ENCODE peak calls at places on chromosomes 12 and 14, in four cellular contexts. B is HCT116, L is K562, H is HepG2. R is an unnamed sample.
A peak's percentile ranks its signal among the peaks of the same experiment; 100 is the strongest.

GRCh38 chr14:53004976-53005375 is 54.1 kb upstream of the FERMT2 start:
- DNase-seq in B (no peak), L (no peak), H (no peak), R (no peak)

GRCh38 chr14:38211258-38211735 is 3.6 kb downstream of the SSTR1 start:
- DNase-seq in B (no peak), L (no peak), H (no peak), R (no peak)

GRCh38 chr14:33347816-33348215 is 409.1 kb downstream of the NPAS3 start:
- DNase-seq in B (no peak), L (no peak), H (no peak), R (no peak)

GRCh38 chr14:95514131-95515079 is 2.0 kb downstream of the SYNE3 start:
- DNase-seq in B (no peak), L (no peak), H (no peak), R (no peak)

GRCh38 chr12:48175613-48176416 is 7.6 kb upstream of the CCDC184 start:
- DNase-seq in B (no peak), L (peak; percentile 39), H (no peak), R (no peak)

GRCh38 chr12:48000878-48001321 is 3.4 kb downstream of the COL2A1 start:
- DNase-seq in B (peak; percentile 1), L (no peak), H (no peak), R (no peak)

GRCh38 chr12:77087427-77087826 is 22.1 kb upstream of the E2F7 start:
- DNase-seq in B (no peak), L (no peak), H (no peak), R (no peak)

GRCh38 chr14:54698501-54698900 is 131.6 kb downstream of the SAMD4A start:
- DNase-seq in B (no peak), L (no peak), H (no peak), R (no peak)

GRCh38 chr12:807041-807717 is 54.8 kb downstream of the WNK1 start:
- DNase-seq in B (no peak), L (no peak), H (no peak), R (no peak)

GRCh38 chr12:62426095-62426488 is 40.5 kb upstream of the MON2 start:
- DNase-seq in B (no peak), L (no peak), H (no peak), R (no peak)

GRCh38 chr12:76740501-76740900 is 23.4 kb upstream of the ZDHHC17 start:
- DNase-seq in B (no peak), L (no peak), H (no peak), R (no peak)

GRCh38 chr12:131024721-131025120 is 71.0 kb downstream of the ADGRD1 start:
- DNase-seq in B (no peak), L (no peak), H (no peak), R (no peak)

GRCh38 chr12:93802293-93802692 is 125.1 kb downstream of the CRADD start:
- DNase-seq in B (no peak), L (no peak), H (no peak), R (no peak)

GRCh38 chr12:94208433-94208921 is 60.1 kb downstream of the PLXNC1 start:
- DNase-seq in B (no peak), L (peak; percentile 16), H (no peak), R (no peak)

GRCh38 chr12:4287325-4288290 is 14.0 kb downstream of the CCND2 start:
- DNase-seq in B (no peak), L (no peak), H (no peak), R (no peak)
- H3K27me3 ChIP-seq in B (no peaks in the 10 kb centered on the region), L (no peaks in the 10 kb centered on the region), H (peaks cover 3% of the 10 kb centered on the region), R (no peaks in the 10 kb centered on the region)

GRCh38 chr14:24271834-24272263 is 452 bp upstream of the RABGGTA start:
- DNase-seq in B (no peak), L (no peak), H (no peak), R (no peak)

GRCh38 chr14:24272442-24272841 is 1.0 kb upstream of the RABGGTA start:
- DNase-seq in B (no peak), L (no peak), H (no peak), R (no peak)

GRCh38 chr14:24274101-24274543 is 2.7 kb upstream of the RABGGTA start:
- DNase-seq in B (no peak), L (peak; percentile 48), H (no peak), R (no peak)

GRCh38 chr14:24275524-24276139 is 4.2 kb upstream of the RABGGTA start:
- DNase-seq in B (no peak), L (peak; percentile 44), H (peak; percentile 47), R (no peak)

GRCh38 chr14:24273422-24273998 is 2.1 kb upstream of the RABGGTA start:
- DNase-seq in B (no peak), L (no peak), H (peak; percentile 60), R (no peak)
- TF ChIP-seq CTCF in B (peak; percentile 50), L (peak; percentile 25), H (peak; percentile 41), R (peak; percentile 17)

GRCh38 chr14:105581551-105582341 is 55.4 kb downstream of the TMEM121 start:
- DNase-seq in B (no peak), L (no peak), H (no peak), R (no peak)
- TF ChIP-seq TCF7L2 in B (no peak), L (no peak), H (no peak), R (no peak)

DNA sequence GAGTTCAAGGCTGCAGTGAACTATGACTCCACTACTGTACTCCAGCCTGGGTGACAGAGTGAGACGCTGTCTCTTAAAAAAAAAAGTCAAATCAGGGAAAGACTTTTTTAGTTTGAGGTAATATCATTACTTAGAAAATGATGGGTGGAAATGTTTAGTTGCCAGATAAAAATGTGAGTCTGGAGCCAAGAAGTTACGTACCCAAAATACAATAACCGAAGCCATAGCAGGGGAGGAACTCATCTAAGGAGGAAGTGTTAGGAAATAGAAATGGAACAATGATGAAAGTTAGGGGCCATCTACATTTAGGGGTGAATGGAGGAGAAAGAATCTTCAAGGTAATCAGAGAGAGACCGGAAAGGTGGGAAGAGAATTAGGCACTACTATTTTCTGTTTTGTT is 98.8 kb downstream of the DACT1 start:
- DNase-seq in B (no peak), L (no peak), H (no peak), R (no peak)
- H3K27me3 ChIP-seq in B (no peaks in the 10 kb centered on the region), L (no peaks in the 10 kb centered on the region), H (no peaks in the 10 kb centered on the region), R (no peaks in the 10 kb centered on the region)

DNA sequence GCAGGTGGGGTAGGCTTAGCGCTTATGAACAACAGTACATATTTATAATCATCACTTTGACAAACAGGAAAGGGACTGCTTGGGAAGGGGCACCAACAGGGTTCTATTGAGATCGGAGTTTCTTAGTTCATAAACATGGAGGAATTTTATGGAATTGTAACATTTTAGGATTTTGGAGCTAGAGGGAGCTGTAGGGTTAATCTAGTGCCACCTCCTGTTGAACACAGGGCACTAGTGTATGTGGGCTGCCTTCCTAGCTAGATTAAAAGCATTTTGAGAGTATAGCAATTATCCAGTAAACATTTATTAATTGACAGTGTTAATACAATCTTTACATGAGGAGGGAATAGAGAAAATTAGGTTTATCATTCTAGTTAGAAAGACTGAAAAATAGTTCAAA is 23.1 kb upstream of the TBC1D30 start:
- DNase-seq in B (no peak), L (no peak), H (no peak), R (no peak)
- TF ChIP-seq CTCF in B (peak; percentile 57), L (peak; percentile 39), H (no peak), R (peak; percentile 0)

GRCh38 chr12:122503783-122504590 is 3.3 kb upstream of the ZCCHC8 start:
- DNase-seq in B (no peak), L (no peak), H (no peak), R (no peak)

GRCh38 chr12:122501489-122501989 is 807 bp upstream of the ZCCHC8 start:
- DNase-seq in B (no peak), L (no peak), H (no peak), R (no peak)

GRCh38 chr12:122499991-122500684 is 594 bp downstream of the ZCCHC8 start:
- DNase-seq in B (peak; percentile 16), L (peak; percentile 62), H (peak; percentile 70), R (no peak)

GRCh38 chr12:122503147-122503751 is 2.5 kb upstream of the ZCCHC8 start:
- DNase-seq in B (no peak), L (no peak), H (no peak), R (no peak)

GRCh38 chr12:122500685-122501488 is at the start of gene ZCCHC8:
- DNase-seq in B (peak; percentile 96), L (peak; percentile 93), H (peak; percentile 96), R (peak; percentile 87)
- TF ChIP-seq TCF7L2 in B (peak; percentile 52), L (no peak), H (no peak), R (no peak)

GRCh38 chr14:71659165-71659564 is 273.1 kb upstream of the RGS6 start:
- DNase-seq in B (no peak), L (no peak), H (peak; percentile 34), R (no peak)

GRCh38 chr14:71654810-71655209 is 277.4 kb upstream of the RGS6 start:
- DNase-seq in B (no peak), L (no peak), H (no peak), R (no peak)

GRCh38 chr14:71662291-71662790 is 269.9 kb upstream of the RGS6 start:
- DNase-seq in B (no peak), L (no peak), H (no peak), R (no peak)

GRCh38 chr14:71661441-71661840 is 270.8 kb upstream of the RGS6 start:
- DNase-seq in B (no peak), L (no peak), H (no peak), R (no peak)

DNA sequence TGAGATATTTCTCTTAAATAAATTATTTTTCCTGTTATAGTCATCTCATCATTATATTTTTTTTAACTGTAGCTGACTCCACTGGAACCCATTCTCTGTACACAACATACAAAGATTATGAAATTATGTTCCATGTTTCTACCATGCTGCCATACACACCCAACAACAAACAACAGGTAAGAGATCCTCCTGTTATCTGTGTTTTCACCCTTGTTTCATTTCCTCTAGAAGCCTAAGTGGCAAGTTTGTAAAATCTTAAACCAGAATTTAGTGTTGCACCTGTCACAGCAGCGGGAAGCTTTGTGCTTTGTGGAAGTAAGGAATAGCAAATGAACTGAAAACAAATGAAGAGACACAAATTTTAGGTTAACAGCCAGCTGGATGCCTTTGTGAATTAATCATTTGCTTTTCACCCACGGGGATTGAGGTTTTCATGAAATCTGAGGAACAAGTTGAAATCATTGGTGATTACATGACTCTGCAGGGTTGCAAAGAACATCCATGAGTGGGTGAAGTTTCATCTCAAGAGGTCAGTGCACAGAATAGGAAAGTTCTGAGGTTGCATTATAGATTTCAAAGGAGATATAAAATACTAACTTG is 273.9 kb upstream of the RGS6 start:
- DNase-seq in B (no peak), L (no peak), H (no peak), R (no peak)
- H3K27me3 ChIP-seq in B (no peaks in the 10 kb centered on the region), L (no peaks in the 10 kb centered on the region), H (no peaks in the 10 kb centered on the region), R (no peaks in the 10 kb centered on the region)

GRCh38 chr12:63897931-63898330 is 53.4 kb downstream of the SRGAP1 start:
- DNase-seq in B (no peak), L (peak; percentile 18), H (no peak), R (no peak)
- TF ChIP-seq CTCF in B (no peak), L (no peak), H (no peak), R (no peak)

DNA sequence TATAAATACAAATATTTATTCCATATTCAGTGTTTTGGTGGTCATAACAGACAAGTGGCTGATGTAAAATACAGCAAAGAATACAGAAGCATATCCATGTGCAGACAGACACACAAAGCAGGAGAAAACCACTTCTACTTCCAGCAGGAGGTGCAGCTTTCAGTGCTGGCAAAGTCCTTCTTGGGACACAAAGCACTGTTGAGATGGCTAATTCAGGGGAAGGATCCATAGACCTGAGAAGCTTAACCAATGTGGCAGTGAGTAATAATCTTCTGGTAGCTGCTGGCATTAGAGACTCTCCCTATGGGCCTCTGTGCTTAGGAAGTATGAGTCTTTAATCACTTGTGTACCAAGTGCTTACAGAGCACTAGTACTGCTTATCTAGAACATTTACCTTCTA is 26.8 kb downstream of the AMN1 start:
- DNase-seq in B (peak; percentile 15), L (no peak), H (no peak), R (no peak)
- TF ChIP-seq TCF7L2 in B (no peak), L (no peak), H (no peak), R (no peak)